ENCODE peak calls at places on chromosomes 1 and 21, in ten cellular contexts. One of them, this sample, is unnamed.

GRCh38 chr1:207745839-207746767 is 5.8 kb upstream of the CD46 start:
- DNase-seq in nephron progenitor cell: no peak
- DNase-seq in epithelial cell of esophagus: no peak
- DNase-seq in bronchial epithelial cell: no peak
- DNase-seq in GM06990: no peak
- DNase-seq in pancreas: no peak
- DNase-seq in PC-9: peak; percentile 93
- DNase-seq in heart right ventricle: no peak
- DNase-seq in stomach: no peak
- DNase-seq in spleen: no peak
- DNase-seq in this sample: no peak

GRCh38 chr1:161506336-161507223 is 1.3 kb downstream of the FCGR2A start:
- DNase-seq in GM06990: no peak
- DNase-seq in spleen: peak; percentile 90
- DNase-seq in bronchial epithelial cell: no peak
- DNase-seq in heart right ventricle: peak; percentile 16
- DNase-seq in stomach: no peak
- DNase-seq in pancreas: no peak
- DNase-seq in PC-9: no peak
- DNase-seq in nephron progenitor cell: no peak
- DNase-seq in epithelial cell of esophagus: peak; percentile 14
- DNase-seq in this sample: no peak

GRCh38 chr1:33143698-33144097 is 38.1 kb downstream of the TRIM62 start:
- DNase-seq in pancreas: no peak
- DNase-seq in stomach: no peak
- DNase-seq in bronchial epithelial cell: no peak
- DNase-seq in heart right ventricle: no peak
- DNase-seq in nephron progenitor cell: no peak
- DNase-seq in PC-9: no peak
- DNase-seq in GM06990: no peak
- DNase-seq in spleen: no peak
- DNase-seq in epithelial cell of esophagus: no peak
- DNase-seq in this sample: no peak

GRCh38 chr1:204711103-204711946 is 25.8 kb upstream of the LRRN2 start:
- DNase-seq in nephron progenitor cell: no peak
- DNase-seq in GM06990: no peak
- DNase-seq in heart right ventricle: no peak
- DNase-seq in bronchial epithelial cell: no peak
- DNase-seq in spleen: no peak
- DNase-seq in stomach: no peak
- DNase-seq in PC-9: no peak
- DNase-seq in epithelial cell of esophagus: no peak
- DNase-seq in pancreas: no peak
- DNase-seq in this sample: no peak

GRCh38 chr1:6466023-6466422 is at the start of gene TNFRSF25:
- DNase-seq in nephron progenitor cell: no peak
- DNase-seq in PC-9: no peak
- DNase-seq in spleen: no peak
- DNase-seq in epithelial cell of esophagus: no peak
- DNase-seq in bronchial epithelial cell: no peak
- DNase-seq in heart right ventricle: no peak
- DNase-seq in pancreas: no peak
- DNase-seq in stomach: no peak
- DNase-seq in GM06990: no peak
- DNase-seq in this sample: no peak

GRCh38 chr1:201791051-201791774 is 37.7 kb upstream of the IPO9 start:
- DNase-seq in stomach: no peak
- DNase-seq in spleen: no peak
- DNase-seq in bronchial epithelial cell: no peak
- DNase-seq in epithelial cell of esophagus: no peak
- DNase-seq in heart right ventricle: peak; percentile 56
- DNase-seq in PC-9: no peak
- DNase-seq in nephron progenitor cell: no peak
- DNase-seq in GM06990: no peak
- DNase-seq in pancreas: no peak
- DNase-seq in this sample: no peak

GRCh38 chr1:67823645-67824044 is 9.6 kb downstream of the GNG12 start:
- DNase-seq in stomach: no peak
- DNase-seq in pancreas: no peak
- DNase-seq in spleen: no peak
- DNase-seq in epithelial cell of esophagus: no peak
- DNase-seq in PC-9: no peak
- DNase-seq in GM06990: no peak
- DNase-seq in bronchial epithelial cell: no peak
- DNase-seq in nephron progenitor cell: no peak
- DNase-seq in heart right ventricle: no peak
- DNase-seq in this sample: no peak

GRCh38 chr1:27119270-27119618 is 35.7 kb downstream of the SLC9A1 start:
- DNase-seq in epithelial cell of esophagus: no peak
- DNase-seq in heart right ventricle: peak; percentile 50
- DNase-seq in nephron progenitor cell: no peak
- DNase-seq in bronchial epithelial cell: no peak
- DNase-seq in stomach: no peak
- DNase-seq in pancreas: no peak
- DNase-seq in PC-9: no peak
- DNase-seq in spleen: no peak
- DNase-seq in GM06990: no peak
- DNase-seq in this sample: no peak

GRCh38 chr1:51649593-51650091 is 32.8 kb downstream of the OSBPL9 start:
- DNase-seq in stomach: no peak
- DNase-seq in spleen: no peak
- DNase-seq in nephron progenitor cell: no peak
- DNase-seq in epithelial cell of esophagus: no peak
- DNase-seq in bronchial epithelial cell: no peak
- DNase-seq in heart right ventricle: no peak
- DNase-seq in pancreas: no peak
- DNase-seq in GM06990: no peak
- DNase-seq in PC-9: peak; percentile 49
- DNase-seq in this sample: no peak

GRCh38 chr1:109762039-109762585 is 1.6 kb downstream of the EPS8L3 start:
- DNase-seq in PC-9: no peak
- DNase-seq in stomach: no peak
- DNase-seq in bronchial epithelial cell: no peak
- DNase-seq in epithelial cell of esophagus: no peak
- DNase-seq in nephron progenitor cell: no peak
- DNase-seq in spleen: no peak
- DNase-seq in heart right ventricle: no peak
- DNase-seq in GM06990: no peak
- DNase-seq in pancreas: no peak
- DNase-seq in this sample: no peak

GRCh38 chr1:86756062-86756406 is 51.7 kb downstream of the SH3GLB1 start:
- DNase-seq in heart right ventricle: no peak
- DNase-seq in GM06990: no peak
- DNase-seq in pancreas: no peak
- DNase-seq in stomach: no peak
- DNase-seq in epithelial cell of esophagus: no peak
- DNase-seq in spleen: no peak
- DNase-seq in PC-9: no peak
- DNase-seq in nephron progenitor cell: no peak
- DNase-seq in bronchial epithelial cell: no peak
- DNase-seq in this sample: no peak

GRCh38 chr1:44644806-44645205 is 29.5 kb downstream of the TMEM53 start:
- DNase-seq in GM06990: no peak
- DNase-seq in spleen: no peak
- DNase-seq in pancreas: no peak
- DNase-seq in epithelial cell of esophagus: no peak
- DNase-seq in heart right ventricle: no peak
- DNase-seq in stomach: no peak
- DNase-seq in nephron progenitor cell: no peak
- DNase-seq in bronchial epithelial cell: no peak
- DNase-seq in PC-9: no peak
- DNase-seq in this sample: no peak

GRCh38 chr1:20301463-20302092 is 10.9 kb downstream of the VWA5B1 start:
- DNase-seq in GM06990: no peak
- DNase-seq in heart right ventricle: no peak
- DNase-seq in bronchial epithelial cell: no peak
- DNase-seq in stomach: no peak
- DNase-seq in epithelial cell of esophagus: no peak
- DNase-seq in nephron progenitor cell: no peak
- DNase-seq in pancreas: no peak
- DNase-seq in PC-9: no peak
- DNase-seq in spleen: no peak
- DNase-seq in this sample: no peak

GRCh38 chr1:55503663-55504305 is 288.6 kb upstream of the USP24 start:
- DNase-seq in epithelial cell of esophagus: no peak
- DNase-seq in bronchial epithelial cell: no peak
- DNase-seq in GM06990: no peak
- DNase-seq in heart right ventricle: no peak
- DNase-seq in spleen: no peak
- DNase-seq in nephron progenitor cell: no peak
- DNase-seq in pancreas: no peak
- DNase-seq in PC-9: no peak
- DNase-seq in stomach: no peak
- DNase-seq in this sample: no peak

GRCh38 chr21:28333455-28334108 is 659.1 kb downstream of the LTN1 start:
- DNase-seq in GM06990: no peak
- DNase-seq in heart right ventricle: no peak
- DNase-seq in spleen: no peak
- DNase-seq in PC-9: no peak
- DNase-seq in nephron progenitor cell: no peak
- DNase-seq in epithelial cell of esophagus: peak; percentile 48
- DNase-seq in bronchial epithelial cell: peak; percentile 63
- DNase-seq in stomach: no peak
- DNase-seq in pancreas: no peak
- DNase-seq in this sample: no peak

GRCh38 chr1:1281533-1282321 is 1.5 kb downstream of the SCNN1D start:
- DNase-seq in nephron progenitor cell: no peak
- DNase-seq in epithelial cell of esophagus: peak; percentile 87
- DNase-seq in bronchial epithelial cell: peak; percentile 76
- DNase-seq in stomach: peak; percentile 98
- DNase-seq in pancreas: peak; percentile 86
- DNase-seq in PC-9: peak; percentile 77
- DNase-seq in GM06990: no peak
- DNase-seq in heart right ventricle: peak; percentile 77
- DNase-seq in spleen: no peak
- DNase-seq in this sample: no peak

GRCh38 chr1:238681451-238681850 is 704.9 kb upstream of the CHRM3 start:
- DNase-seq in heart right ventricle: no peak
- DNase-seq in epithelial cell of esophagus: no peak
- DNase-seq in nephron progenitor cell: no peak
- DNase-seq in stomach: no peak
- DNase-seq in spleen: no peak
- DNase-seq in pancreas: no peak
- DNase-seq in GM06990: no peak
- DNase-seq in PC-9: no peak
- DNase-seq in bronchial epithelial cell: no peak
- DNase-seq in this sample: no peak

DNA sequence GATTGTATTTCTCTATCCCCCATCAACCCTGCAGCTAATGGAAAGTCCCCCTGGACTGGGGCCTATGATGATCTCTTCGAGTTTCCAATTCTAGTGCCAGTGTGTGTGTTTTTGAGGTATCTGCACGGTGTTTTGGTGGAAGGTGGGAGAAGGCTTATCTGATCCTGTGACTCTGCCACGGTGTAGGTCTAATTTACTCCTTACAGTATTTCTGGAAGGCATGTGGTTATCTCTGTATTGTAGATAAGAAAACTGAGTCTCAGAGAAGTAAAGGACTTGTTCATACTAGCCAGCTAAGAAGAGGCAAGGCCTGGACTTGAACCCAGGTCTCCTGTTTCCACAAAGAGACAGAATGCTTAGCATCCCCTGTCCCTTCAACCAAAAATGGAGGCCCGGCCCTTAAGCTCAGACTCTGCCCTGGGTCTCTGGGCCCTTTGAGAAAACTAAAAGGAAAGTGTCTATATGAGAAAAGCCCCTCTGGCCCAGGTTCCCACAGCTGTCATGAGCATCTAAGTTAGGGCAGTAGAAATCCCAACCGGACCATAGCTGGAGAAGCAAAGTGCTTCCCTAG is 20.3 kb downstream of the RIMS3 start:
- DNase-seq in bronchial epithelial cell: no peak
- DNase-seq in pancreas: no peak
- DNase-seq in PC-9: no peak
- DNase-seq in stomach: no peak
- DNase-seq in GM06990: no peak
- DNase-seq in epithelial cell of esophagus: no peak
- DNase-seq in spleen: no peak
- DNase-seq in heart right ventricle: no peak
- DNase-seq in nephron progenitor cell: no peak
- DNase-seq in this sample: no peak
- TF ChIP-seq CTCF in bronchial epithelial cell: no peak
- TF ChIP-seq CTCF in pancreas: no peak
- TF ChIP-seq CTCF in PC-9: no peak
- TF ChIP-seq CTCF in stomach: no peak
- TF ChIP-seq CTCF in GM06990: no peak
- TF ChIP-seq CTCF in epithelial cell of esophagus: no peak
- TF ChIP-seq CTCF in spleen: no peak
- TF ChIP-seq CTCF in heart right ventricle: no peak
- TF ChIP-seq CTCF in nephron progenitor cell: no peak
- TF ChIP-seq CTCF in this sample: no peak

DNA sequence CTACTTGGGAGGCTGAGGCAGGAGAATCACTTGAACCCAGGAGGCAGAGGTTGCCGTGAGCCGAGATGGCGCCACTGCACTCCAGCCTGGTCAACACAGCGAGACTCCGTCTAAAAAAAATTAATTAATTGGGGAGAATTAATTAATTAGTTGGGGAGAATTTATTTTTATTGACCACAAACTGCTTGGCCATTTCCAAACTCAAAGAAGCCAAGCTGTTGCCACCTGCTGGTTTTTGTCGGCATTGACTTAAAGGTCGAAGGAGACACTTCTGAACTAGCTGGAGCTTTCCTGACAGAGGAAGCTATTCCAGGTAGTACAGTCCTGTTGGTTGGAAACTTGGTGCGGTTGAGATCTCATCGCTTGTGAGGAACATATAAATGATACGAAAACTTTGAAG is 13.1 kb downstream of the MAP1LC3C start:
- DNase-seq in nephron progenitor cell: peak; percentile 39
- DNase-seq in GM06990: no peak
- DNase-seq in stomach: peak; percentile 30
- DNase-seq in spleen: no peak
- DNase-seq in PC-9: no peak
- DNase-seq in bronchial epithelial cell: peak; percentile 18
- DNase-seq in heart right ventricle: no peak
- DNase-seq in pancreas: peak; percentile 27
- DNase-seq in epithelial cell of esophagus: peak; percentile 43
- DNase-seq in this sample: peak; percentile 63
- TF ChIP-seq CTCF in nephron progenitor cell: peak; percentile 58
- TF ChIP-seq CTCF in GM06990: peak; percentile 55
- TF ChIP-seq CTCF in stomach: no peak
- TF ChIP-seq CTCF in spleen: peak; percentile 28
- TF ChIP-seq CTCF in PC-9: peak; percentile 71
- TF ChIP-seq CTCF in bronchial epithelial cell: peak; percentile 17
- TF ChIP-seq CTCF in heart right ventricle: peak; percentile 41
- TF ChIP-seq CTCF in pancreas: no peak
- TF ChIP-seq CTCF in epithelial cell of esophagus: peak; percentile 58
- TF ChIP-seq CTCF in this sample: peak; percentile 57

GRCh38 chr21:25313891-25314646 is 293.2 kb downstream of the MRPL39 start:
- DNase-seq in nephron progenitor cell: no peak
- DNase-seq in GM06990: no peak
- DNase-seq in bronchial epithelial cell: no peak
- DNase-seq in PC-9: no peak
- DNase-seq in epithelial cell of esophagus: peak; percentile 3
- DNase-seq in pancreas: no peak
- DNase-seq in heart right ventricle: no peak
- DNase-seq in spleen: no peak
- DNase-seq in stomach: no peak
- DNase-seq in this sample: no peak
- TF ChIP-seq CTCF in nephron progenitor cell: no peak
- TF ChIP-seq CTCF in GM06990: peak; percentile 25
- TF ChIP-seq CTCF in bronchial epithelial cell: no peak
- TF ChIP-seq CTCF in PC-9: no peak
- TF ChIP-seq CTCF in epithelial cell of esophagus: no peak
- TF ChIP-seq CTCF in pancreas: no peak
- TF ChIP-seq CTCF in heart right ventricle: peak; percentile 24
- TF ChIP-seq CTCF in spleen: no peak
- TF ChIP-seq CTCF in stomach: no peak
- TF ChIP-seq CTCF in this sample: peak; percentile 43

GRCh38 chr1:185402930-185403329 is 85.9 kb upstream of the IVNS1ABP start:
- DNase-seq in epithelial cell of esophagus: no peak
- DNase-seq in heart right ventricle: no peak
- DNase-seq in PC-9: no peak
- DNase-seq in nephron progenitor cell: no peak
- DNase-seq in pancreas: no peak
- DNase-seq in spleen: no peak
- DNase-seq in stomach: no peak
- DNase-seq in GM06990: no peak
- DNase-seq in bronchial epithelial cell: no peak
- DNase-seq in this sample: no peak
- TF ChIP-seq CTCF in epithelial cell of esophagus: no peak
- TF ChIP-seq CTCF in heart right ventricle: no peak
- TF ChIP-seq CTCF in PC-9: no peak
- TF ChIP-seq CTCF in nephron progenitor cell: no peak
- TF ChIP-seq CTCF in pancreas: no peak
- TF ChIP-seq CTCF in spleen: no peak
- TF ChIP-seq CTCF in stomach: no peak
- TF ChIP-seq CTCF in GM06990: no peak
- TF ChIP-seq CTCF in bronchial epithelial cell: no peak
- TF ChIP-seq CTCF in this sample: no peak